ENCODE peak calls at places on chromosome 16, in four cellular contexts. One of them, this sample, is unnamed.
A peak's percentile ranks its signal among the peaks of the same experiment; 100 is the strongest.

GRCh38 chr16:67915831-67916723 is 15.6 kb downstream of the CTRL start:
- DNase-seq in effector memory CD4-positive, alpha-beta T cell: no peak
- DNase-seq in kidney epithelial cell: no peak
- DNase-seq in small intestine: peak; percentile 78
- DNase-seq in this sample: no peak

GRCh38 chr16:84890427-84890826 is 70.6 kb downstream of the CRISPLD2 start:
- DNase-seq in effector memory CD4-positive, alpha-beta T cell: no peak
- DNase-seq in kidney epithelial cell: no peak
- DNase-seq in small intestine: no peak
- DNase-seq in this sample: no peak

GRCh38 chr16:54512461-54512860 is 225.9 kb upstream of the IRX3 start:
- DNase-seq in effector memory CD4-positive, alpha-beta T cell: no peak
- DNase-seq in kidney epithelial cell: no peak
- DNase-seq in small intestine: no peak
- DNase-seq in this sample: no peak

GRCh38 chr16:74865922-74866598 is 91.4 kb upstream of the FA2H start:
- DNase-seq in effector memory CD4-positive, alpha-beta T cell: no peak
- DNase-seq in kidney epithelial cell: no peak
- DNase-seq in small intestine: no peak
- DNase-seq in this sample: no peak

GRCh38 chr16:83002351-83003334 is 375.9 kb downstream of the CDH13 start:
- DNase-seq in effector memory CD4-positive, alpha-beta T cell: no peak
- DNase-seq in kidney epithelial cell: no peak
- DNase-seq in small intestine: no peak
- DNase-seq in this sample: no peak

GRCh38 chr16:19876501-19877059 is 8.1 kb downstream of the GPRC5B start:
- DNase-seq in effector memory CD4-positive, alpha-beta T cell: no peak
- DNase-seq in kidney epithelial cell: no peak
- DNase-seq in small intestine: no peak
- DNase-seq in this sample: no peak

GRCh38 chr16:64742560-64742959 is 379.3 kb downstream of the CDH11 start:
- DNase-seq in effector memory CD4-positive, alpha-beta T cell: no peak
- DNase-seq in kidney epithelial cell: no peak
- DNase-seq in small intestine: no peak
- DNase-seq in this sample: no peak

GRCh38 chr16:16141141-16141540 is 82.2 kb downstream of the ABCC6 start:
- DNase-seq in effector memory CD4-positive, alpha-beta T cell: no peak
- DNase-seq in kidney epithelial cell: no peak
- DNase-seq in small intestine: no peak
- DNase-seq in this sample: no peak

GRCh38 chr16:67006930-67007658 is 18.7 kb downstream of the CES4A start:
- DNase-seq in effector memory CD4-positive, alpha-beta T cell: no peak
- DNase-seq in kidney epithelial cell: no peak
- DNase-seq in small intestine: no peak
- DNase-seq in this sample: no peak

GRCh38 chr16:57527027-57527426 is 9.3 kb downstream of the CCDC102A start:
- DNase-seq in effector memory CD4-positive, alpha-beta T cell: no peak
- DNase-seq in kidney epithelial cell: no peak
- DNase-seq in small intestine: peak; percentile 87
- DNase-seq in this sample: no peak

GRCh38 chr16:84299734-84300440 is 5.2 kb downstream of the WFDC1 start:
- DNase-seq in effector memory CD4-positive, alpha-beta T cell: no peak
- DNase-seq in kidney epithelial cell: no peak
- DNase-seq in small intestine: no peak
- DNase-seq in this sample: no peak

GRCh38 chr16:29848420-29849297 is 14.4 kb downstream of the CDIPT start:
- DNase-seq in effector memory CD4-positive, alpha-beta T cell: peak; percentile 61
- DNase-seq in kidney epithelial cell: no peak
- DNase-seq in small intestine: peak; percentile 77
- DNase-seq in this sample: no peak

GRCh38 chr16:1981398-1981836 is at the start of gene NOXO1:
- DNase-seq in effector memory CD4-positive, alpha-beta T cell: no peak
- DNase-seq in kidney epithelial cell: no peak
- DNase-seq in small intestine: peak; percentile 57
- DNase-seq in this sample: no peak

GRCh38 chr16:14559809-14560227 is 70.2 kb downstream of the PARN start:
- DNase-seq in effector memory CD4-positive, alpha-beta T cell: no peak
- DNase-seq in kidney epithelial cell: no peak
- DNase-seq in small intestine: peak; percentile 50
- DNase-seq in this sample: no peak

GRCh38 chr16:2753523-2754020 is 1.1 kb downstream of the SRRM2 start:
- DNase-seq in effector memory CD4-positive, alpha-beta T cell: no peak
- DNase-seq in kidney epithelial cell: no peak
- DNase-seq in small intestine: no peak
- DNase-seq in this sample: no peak

GRCh38 chr16:56933266-56933619 is 1.3 kb downstream of the HERPUD1 start:
- DNase-seq in effector memory CD4-positive, alpha-beta T cell: no peak
- DNase-seq in kidney epithelial cell: no peak
- DNase-seq in small intestine: no peak
- DNase-seq in this sample: no peak

GRCh38 chr16:82699711-82700495 is 73.1 kb downstream of the CDH13 start:
- DNase-seq in effector memory CD4-positive, alpha-beta T cell: no peak
- DNase-seq in kidney epithelial cell: peak; percentile 16
- DNase-seq in small intestine: no peak
- DNase-seq in this sample: peak; percentile 76

GRCh38 chr16:2785101-2785991 is 2.0 kb downstream of the PRSS33 start:
- DNase-seq in effector memory CD4-positive, alpha-beta T cell: no peak
- DNase-seq in kidney epithelial cell: no peak
- DNase-seq in small intestine: peak; percentile 22
- DNase-seq in this sample: no peak

GRCh38 chr16:75112281-75113045 is 4.1 kb downstream of the LDHD start:
- DNase-seq in effector memory CD4-positive, alpha-beta T cell: no peak
- DNase-seq in kidney epithelial cell: no peak
- DNase-seq in small intestine: no peak
- DNase-seq in this sample: no peak

GRCh38 chr16:31466381-31466841 is 5.5 kb upstream of the TGFB1I1 start:
- DNase-seq in effector memory CD4-positive, alpha-beta T cell: no peak
- DNase-seq in kidney epithelial cell: no peak
- DNase-seq in small intestine: no peak
- DNase-seq in this sample: no peak

GRCh38 chr16:20611350-20611902 is 35.3 kb upstream of the ACSM2B start:
- DNase-seq in effector memory CD4-positive, alpha-beta T cell: no peak
- DNase-seq in kidney epithelial cell: no peak
- DNase-seq in small intestine: no peak
- DNase-seq in this sample: no peak

GRCh38 chr16:31253642-31254045 is 6.1 kb upstream of the ITGAM start:
- DNase-seq in effector memory CD4-positive, alpha-beta T cell: no peak
- DNase-seq in kidney epithelial cell: no peak
- DNase-seq in small intestine: peak; percentile 65
- DNase-seq in this sample: no peak

GRCh38 chr16:47043200-47043599 is 69.7 kb upstream of the DNAJA2 start:
- DNase-seq in effector memory CD4-positive, alpha-beta T cell: no peak
- DNase-seq in kidney epithelial cell: no peak
- DNase-seq in small intestine: no peak
- DNase-seq in this sample: no peak

GRCh38 chr16:53504161-53504663 is 1.2 kb upstream of the AKTIP start:
- DNase-seq in effector memory CD4-positive, alpha-beta T cell: no peak
- DNase-seq in kidney epithelial cell: no peak
- DNase-seq in small intestine: peak; percentile 37
- DNase-seq in this sample: no peak

GRCh38 chr16:84061236-84061830 is 18.7 kb upstream of the SLC38A8 start:
- DNase-seq in effector memory CD4-positive, alpha-beta T cell: no peak
- DNase-seq in kidney epithelial cell: no peak
- DNase-seq in small intestine: no peak
- DNase-seq in this sample: no peak

GRCh38 chr16:85205747-85206471 is 93.6 kb upstream of the CIBAR2 start:
- DNase-seq in effector memory CD4-positive, alpha-beta T cell: no peak
- DNase-seq in kidney epithelial cell: no peak
- DNase-seq in small intestine: peak; percentile 63
- DNase-seq in this sample: no peak

GRCh38 chr16:67016681-67017450 is 12.1 kb upstream of the CBFB start:
- DNase-seq in effector memory CD4-positive, alpha-beta T cell: no peak
- DNase-seq in kidney epithelial cell: no peak
- DNase-seq in small intestine: no peak
- DNase-seq in this sample: no peak

GRCh38 chr16:47581114-47581513 is 120.0 kb downstream of the PHKB start:
- DNase-seq in effector memory CD4-positive, alpha-beta T cell: no peak
- DNase-seq in kidney epithelial cell: no peak
- DNase-seq in small intestine: no peak
- DNase-seq in this sample: no peak

GRCh38 chr16:27222499-27223225 is 19.3 kb downstream of the KDM8 start:
- DNase-seq in effector memory CD4-positive, alpha-beta T cell: no peak
- DNase-seq in kidney epithelial cell: no peak
- DNase-seq in small intestine: peak; percentile 36
- DNase-seq in this sample: peak; percentile 36

GRCh38 chr16:13864689-13865088 is 55.3 kb upstream of the ERCC4 start:
- DNase-seq in effector memory CD4-positive, alpha-beta T cell: no peak
- DNase-seq in kidney epithelial cell: no peak
- DNase-seq in small intestine: no peak
- DNase-seq in this sample: no peak

GRCh38 chr16:12091569-12092346 is 115.2 kb downstream of the SNX29 start:
- DNase-seq in effector memory CD4-positive, alpha-beta T cell: no peak
- DNase-seq in kidney epithelial cell: no peak
- DNase-seq in small intestine: no peak
- DNase-seq in this sample: no peak
- H3K27me3 ChIP-seq in effector memory CD4-positive, alpha-beta T cell: no peaks in the 10 kb centered on the region
- H3K27me3 ChIP-seq in kidney epithelial cell: no peaks in the 10 kb centered on the region
- H3K27me3 ChIP-seq in small intestine: no peaks in the 10 kb centered on the region
- H3K27me3 ChIP-seq in this sample: no peaks in the 10 kb centered on the region

GRCh38 chr16:89365044-89365467 is 125.3 kb downstream of the ANKRD11 start:
- DNase-seq in effector memory CD4-positive, alpha-beta T cell: no peak
- DNase-seq in kidney epithelial cell: no peak
- DNase-seq in small intestine: no peak
- DNase-seq in this sample: no peak
- H3K27me3 ChIP-seq in effector memory CD4-positive, alpha-beta T cell: no peaks in the 10 kb centered on the region
- H3K27me3 ChIP-seq in kidney epithelial cell: no peaks in the 10 kb centered on the region
- H3K27me3 ChIP-seq in small intestine: no peaks in the 10 kb centered on the region
- H3K27me3 ChIP-seq in this sample: no peaks in the 10 kb centered on the region

GRCh38 chr16:5066511-5066910 is 755 bp upstream of the C16orf89 start:
- DNase-seq in effector memory CD4-positive, alpha-beta T cell: no peak
- DNase-seq in kidney epithelial cell: no peak
- DNase-seq in small intestine: no peak
- DNase-seq in this sample: no peak
- H3K27me3 ChIP-seq in effector memory CD4-positive, alpha-beta T cell: no peaks in the 10 kb centered on the region
- H3K27me3 ChIP-seq in kidney epithelial cell: peaks cover 20% of the 10 kb centered on the region
- H3K27me3 ChIP-seq in small intestine: no peaks in the 10 kb centered on the region
- H3K27me3 ChIP-seq in this sample: peaks cover 2% of the 10 kb centered on the region

DNA sequence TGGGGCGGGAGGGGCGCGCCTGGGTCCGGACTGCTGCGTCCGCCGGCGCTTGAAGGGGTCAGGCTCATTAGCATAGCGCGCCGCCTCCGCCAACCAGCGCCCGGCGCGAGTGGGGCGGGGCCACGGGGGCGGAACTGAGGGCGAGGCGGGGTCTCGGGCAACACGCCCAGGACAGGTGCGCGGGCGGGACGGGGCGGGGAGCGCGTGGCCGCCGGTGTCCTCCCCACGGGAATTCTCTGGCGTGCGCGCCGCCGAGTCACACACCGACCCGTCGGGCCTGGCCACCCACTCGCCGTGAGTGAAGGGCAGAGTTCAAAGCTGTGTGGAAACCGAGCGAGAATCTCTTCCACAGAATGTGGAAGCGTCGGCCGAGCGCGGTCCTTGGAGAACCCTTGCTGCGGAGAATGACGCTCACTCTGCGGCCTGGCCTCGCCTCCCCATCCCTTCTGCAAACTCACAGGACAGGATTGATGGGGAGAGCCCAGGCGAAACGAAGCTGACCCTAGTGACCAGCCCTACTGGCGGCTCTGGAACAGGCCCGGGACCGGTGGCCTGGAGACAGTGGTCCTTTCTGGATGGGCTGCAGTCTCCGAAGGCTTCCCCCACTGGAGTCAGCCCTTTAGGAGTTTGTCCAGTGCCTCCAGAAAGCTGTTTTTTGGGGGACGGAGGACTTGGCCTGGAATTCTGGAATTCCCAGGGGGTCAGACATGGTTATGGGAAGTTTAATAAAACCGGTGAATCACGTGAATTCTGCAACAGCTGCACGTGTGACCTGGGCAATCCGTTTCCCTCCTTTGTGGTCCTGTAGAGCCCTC is at the start of gene SNAI3:
- DNase-seq in effector memory CD4-positive, alpha-beta T cell: peak; percentile 79
- DNase-seq in kidney epithelial cell: no peak
- DNase-seq in small intestine: peak; percentile 85
- DNase-seq in this sample: no peak
- H3K27me3 ChIP-seq in effector memory CD4-positive, alpha-beta T cell: no peaks in the 10 kb centered on the region
- H3K27me3 ChIP-seq in kidney epithelial cell: peaks cover 60% of the 10 kb centered on the region
- H3K27me3 ChIP-seq in small intestine: no peaks in the 10 kb centered on the region
- H3K27me3 ChIP-seq in this sample: peaks cover 14% of the 10 kb centered on the region

DNA sequence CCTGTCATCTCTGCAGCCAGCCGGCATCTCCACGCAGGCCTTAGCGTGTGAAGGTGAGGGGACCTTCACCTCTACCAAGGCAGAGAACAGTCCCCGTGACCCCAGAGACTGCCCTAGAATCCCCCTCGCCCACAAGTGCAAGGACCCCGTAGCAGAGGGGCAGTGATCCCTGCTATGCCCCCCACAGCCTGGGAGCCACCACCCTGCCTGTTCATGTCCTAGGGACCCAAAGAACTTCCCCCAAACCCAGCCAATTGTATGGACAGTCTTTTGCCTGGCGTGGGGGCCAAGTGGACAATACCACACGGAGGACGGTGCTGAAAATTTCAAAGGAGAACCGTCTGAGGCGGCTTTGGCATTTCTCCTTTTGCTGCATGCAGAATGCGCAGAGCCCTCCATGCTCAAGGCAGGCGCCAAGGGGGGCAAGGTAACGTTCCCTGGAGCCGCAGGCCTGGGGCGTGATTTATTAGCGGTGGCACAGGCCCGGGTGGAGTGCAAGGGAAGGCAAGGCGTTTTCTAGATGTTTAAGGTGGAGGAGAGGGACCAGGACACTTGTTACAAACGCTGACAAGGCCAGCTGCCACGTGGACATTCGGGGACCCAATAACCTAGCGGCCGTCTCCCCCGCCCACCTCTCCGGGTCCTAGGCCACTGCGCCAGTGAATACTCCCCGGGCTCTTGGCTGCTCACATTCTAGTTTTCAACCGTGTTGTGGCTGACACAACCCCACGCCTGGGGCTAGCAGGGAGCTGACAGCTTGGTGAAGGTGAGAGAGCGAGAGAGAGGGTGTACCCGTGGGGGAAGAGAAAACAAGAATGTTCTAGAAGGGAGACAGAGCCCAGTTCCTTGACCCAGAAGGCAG is 250.3 kb downstream of the C16orf95 start:
- DNase-seq in effector memory CD4-positive, alpha-beta T cell: no peak
- DNase-seq in kidney epithelial cell: no peak
- DNase-seq in small intestine: no peak
- DNase-seq in this sample: no peak
- H3K27me3 ChIP-seq in effector memory CD4-positive, alpha-beta T cell: peaks cover 9% of the 10 kb centered on the region
- H3K27me3 ChIP-seq in kidney epithelial cell: no peaks in the 10 kb centered on the region
- H3K27me3 ChIP-seq in small intestine: no peaks in the 10 kb centered on the region
- H3K27me3 ChIP-seq in this sample: no peaks in the 10 kb centered on the region

GRCh38 chr16:87543436-87544191 is 50.8 kb upstream of the ZCCHC14 start:
- DNase-seq in effector memory CD4-positive, alpha-beta T cell: no peak
- DNase-seq in kidney epithelial cell: no peak
- DNase-seq in small intestine: no peak
- DNase-seq in this sample: no peak
- H3K27me3 ChIP-seq in effector memory CD4-positive, alpha-beta T cell: no peaks in the 10 kb centered on the region
- H3K27me3 ChIP-seq in kidney epithelial cell: peaks cover 40% of the 10 kb centered on the region
- H3K27me3 ChIP-seq in small intestine: no peaks in the 10 kb centered on the region
- H3K27me3 ChIP-seq in this sample: peaks cover 22% of the 10 kb centered on the region

GRCh38 chr16:49351119-49351518 is 22.5 kb upstream of the C16orf78 start:
- DNase-seq in effector memory CD4-positive, alpha-beta T cell: no peak
- DNase-seq in kidney epithelial cell: no peak
- DNase-seq in small intestine: no peak
- DNase-seq in this sample: no peak
- H3K27me3 ChIP-seq in effector memory CD4-positive, alpha-beta T cell: no peaks in the 10 kb centered on the region
- H3K27me3 ChIP-seq in kidney epithelial cell: peaks cover 10% of the 10 kb centered on the region
- H3K27me3 ChIP-seq in small intestine: no peaks in the 10 kb centered on the region
- H3K27me3 ChIP-seq in this sample: peaks cover 1% of the 10 kb centered on the region